ENCODE peak calls at places on chromosomes 2 and 18, in ten cellular contexts. S is left ventricle myocardium inferior; M is effector CD4-positive, alpha-beta T cell; T is immature natural killer cell; V is spleen; K is MCF 10A; H is GM23248; U is NCI-H1417; X is COLO829; L is GM13976. R is an unnamed sample.

GRCh38 chr2:134507697-134508096 is 211.1 kb downstream of the TMEM163 start:
- DNase-seq in H (no peak), L (no peak), S (no peak), X (no peak), V (no peak), T (no peak), U (no peak), K (no peak), M (no peak), R (no peak)

GRCh38 chr18:23852236-23853045 is 162.1 kb upstream of the TTC39C start:
- DNase-seq in S (no peak), T (no peak), H (no peak), L (no peak), V (no peak), M (no peak), K (no peak), U (no peak), X (no peak), R (peak)

GRCh38 chr2:53715568-53715967 is 52.0 kb upstream of the CHAC2 start:
- DNase-seq in T (no peak), M (no peak), V (no peak), S (no peak), K (peak), X (peak), L (no peak), U (no peak), H (peak), R (no peak)

GRCh38 chr2:130849896-130850787 is 13.4 kb downstream of the ARHGEF4 start:
- DNase-seq in X (no peak), L (no peak), U (no peak), M (no peak), H (no peak), K (no peak), T (no peak), S (no peak), V (peak), R (no peak)

GRCh38 chr2:241794250-241794823 is 14.7 kb upstream of the NEU4 start:
- DNase-seq in V (no peak), M (no peak), T (no peak), H (no peak), K (no peak), U (no peak), S (peak), X (no peak), L (peak), R (no peak)

GRCh38 chr2:112626604-112627059 is 19.1 kb upstream of the SLC20A1 start:
- DNase-seq in V (peak), U (peak), H (peak), M (peak), K (peak), S (peak), L (peak), T (peak), X (peak), R (peak)

GRCh38 chr18:6714027-6714426 is 15.5 kb upstream of the ARHGAP28 start:
- DNase-seq in L (no peak), M (no peak), U (no peak), S (no peak), V (no peak), K (no peak), T (no peak), H (no peak), X (no peak), R (no peak)

GRCh38 chr2:237165405-237166276 is 80.0 kb downstream of the COPS8 start:
- DNase-seq in T (no peak), X (no peak), L (no peak), U (no peak), K (peak), H (peak), S (no peak), M (no peak), V (no peak), R (no peak)

GRCh38 chr2:215002500-215002899 is 135.9 kb downstream of the ABCA12 start:
- DNase-seq in H (peak), M (no peak), T (no peak), U (no peak), S (no peak), X (peak), L (peak), K (peak), V (no peak), R (no peak)

GRCh38 chr2:98806266-98806697 is 75.3 kb upstream of the MGAT4A start:
- DNase-seq in S (peak), K (peak), L (no peak), X (no peak), V (no peak), H (peak), T (no peak), M (no peak), U (no peak), R (no peak)

GRCh38 chr18:75429975-75430374 is 2.5 kb upstream of the SMIM21 start:
- DNase-seq in H (no peak), K (no peak), U (no peak), X (no peak), T (no peak), S (no peak), M (no peak), L (no peak), V (no peak), R (no peak)

GRCh38 chr2:105950521-105951389 is 206.0 kb downstream of the NCK2 start:
- DNase-seq in K (no peak), U (no peak), L (no peak), M (no peak), T (no peak), V (no peak), X (no peak), H (peak), S (no peak), R (no peak)

GRCh38 chr2:238924496-238925195 is 76.8 kb downstream of the TWIST2 start:
- DNase-seq in U (no peak), V (peak), S (no peak), L (no peak), X (no peak), M (no peak), T (no peak), K (no peak), H (no peak), R (no peak)

GRCh38 chr2:68660658-68661057 is 17.3 kb downstream of the PROKR1 start:
- DNase-seq in X (no peak), U (no peak), K (no peak), T (no peak), L (no peak), S (no peak), H (no peak), V (no peak), M (no peak), R (no peak)

GRCh38 chr2:172333626-172334330 is 93.6 kb upstream of the ITGA6 start:
- DNase-seq in S (no peak), L (no peak), T (no peak), M (no peak), X (no peak), V (no peak), U (no peak), H (no peak), K (no peak), R (no peak)

GRCh38 chr2:99279969-99280695 is 20.9 kb downstream of the LYG1 start:
- DNase-seq in H (peak), V (no peak), X (no peak), M (no peak), L (no peak), U (no peak), T (no peak), S (no peak), K (no peak), R (no peak)

GRCh38 chr18:7748252-7749000 is 181.3 kb downstream of the PTPRM start:
- DNase-seq in S (no peak), X (no peak), V (no peak), T (no peak), U (no peak), H (no peak), L (no peak), K (no peak), M (no peak), R (no peak)

GRCh38 chr2:65316072-65316471 is 88.4 kb downstream of the ACTR2 start:
- DNase-seq in L (no peak), U (no peak), K (peak), X (no peak), S (peak), H (peak), V (no peak), T (no peak), M (no peak), R (no peak)

R was measured in naive B cell.